ENCODE peak calls at places on chromosomes 13 and 19, in seven cellular contexts. B is prostate gland; J is astrocyte of the spinal cord; A is stimulated activated CD8-positive, alpha-beta memory T cell treated with anti-CD3 and anti-CD28 coated beads, Interleukin-15, amount 100 ng/mL, for 4 hours; Q is activated CD4-positive, CD25-positive, alpha-beta regulatory T cell treated with anti-CD3 and anti-CD28 coated beads, Interleukin-2, amount 50 U/mL, for 16 hours; E is right lobe of liver; C is NCI-H345. N is an unnamed sample.
A peak's percentile ranks its signal among the peaks of the same experiment; 100 is the strongest.

GRCh38 chr19:4318460-4318859 is 14.1 kb downstream of the FSD1 start:
- DNase-seq in B (no peak), J (no peak), A (no peak), Q (no peak), E (no peak), C (no peak), N (no peak)

GRCh38 chr13:97215325-97215724 is 6.8 kb upstream of the MBNL2 start:
- DNase-seq in B (no peak), J (no peak), A (no peak), Q (no peak), E (no peak), C (no peak), N (no peak)

GRCh38 chr13:50989476-50989875 is 79.9 kb downstream of the RNASEH2B start:
- DNase-seq in B (no peak), J (peak; percentile 33), A (no peak), Q (no peak), E (no peak), C (peak; percentile 34), N (no peak)

GRCh38 chr13:93698016-93698613 is 471.5 kb downstream of the GPC6 start:
- DNase-seq in B (no peak), J (no peak), A (no peak), Q (no peak), E (no peak), C (no peak), N (no peak)

GRCh38 chr13:37878921-37879320 is 9.3 kb upstream of the TRPC4 start:
- DNase-seq in B (no peak), J (no peak), A (no peak), Q (no peak), E (no peak), C (no peak), N (no peak)

GRCh38 chr19:48510421-48511268 is 990 bp downstream of the LMTK3 start:
- DNase-seq in B (peak; percentile 66), J (peak; percentile 33), A (no peak), Q (peak; percentile 68), E (peak; percentile 74), C (peak; percentile 59), N (peak; percentile 61)

GRCh38 chr13:66899955-66900354 is 330.2 kb downstream of the PCDH9 start:
- DNase-seq in B (no peak), J (no peak), A (no peak), Q (no peak), E (no peak), C (no peak), N (no peak)

GRCh38 chr19:54133312-54133956 is 4.1 kb upstream of the CNOT3 start:
- DNase-seq in B (no peak), J (no peak), A (no peak), Q (no peak), E (peak; percentile 70), C (peak; percentile 86), N (no peak)

GRCh38 chr19:1063030-1063908 is 3.7 kb upstream of the ARHGAP45 start:
- DNase-seq in B (no peak), J (no peak), A (no peak), Q (no peak), E (no peak), C (no peak), N (no peak)

GRCh38 chr19:46296722-46297431 is at the start of gene HIF3A:
- DNase-seq in B (peak; percentile 54), J (peak; percentile 58), A (no peak), Q (no peak), E (peak; percentile 72), C (peak; percentile 87), N (no peak)

GRCh38 chr13:101648766-101649489 is 196.5 kb downstream of the ITGBL1 start:
- DNase-seq in B (no peak), J (no peak), A (no peak), Q (no peak), E (no peak), C (no peak), N (no peak)

GRCh38 chr19:50798943-50799851 is 9.0 kb downstream of the ACP4 start:
- DNase-seq in B (no peak), J (no peak), A (no peak), Q (no peak), E (no peak), C (no peak), N (no peak)

GRCh38 chr19:17553256-17553655 is 2.2 kb upstream of the COLGALT1 start:
- DNase-seq in B (peak; percentile 49), J (peak; percentile 93), A (no peak), Q (no peak), E (no peak), C (no peak), N (no peak)

GRCh38 chr13:24688901-24689300 is 8.7 kb downstream of the ATP12A start:
- DNase-seq in B (no peak), J (no peak), A (no peak), Q (no peak), E (no peak), C (peak; percentile 5), N (no peak)

GRCh38 chr19:40219721-40220276 is 1.6 kb upstream of the TTC9B start:
- DNase-seq in B (no peak), J (peak; percentile 69), A (no peak), Q (no peak), E (no peak), C (peak; percentile 71), N (no peak)

GRCh38 chr13:30409911-30410704 is 12.2 kb upstream of the UBE2L5 start:
- DNase-seq in B (no peak), J (peak; percentile 76), A (no peak), Q (no peak), E (no peak), C (no peak), N (no peak)

GRCh38 chr13:25463496-25463895 is 91.7 kb downstream of the ATP8A2 start:
- DNase-seq in B (no peak), J (no peak), A (no peak), Q (no peak), E (no peak), C (no peak), N (no peak)

GRCh38 chr19:10928563-10929401 is at the start of the genes TIMM29 and YIPF2:
- DNase-seq in B (peak; percentile 98), J (peak; percentile 98), A (peak; percentile 85), Q (peak; percentile 88), E (peak; percentile 98), C (peak; percentile 99), N (peak; percentile 94)

GRCh38 chr19:51714848-51715247 is 8.9 kb downstream of the HAS1 start:
- DNase-seq in B (no peak), J (no peak), A (no peak), Q (no peak), E (no peak), C (no peak), N (no peak)

GRCh38 chr19:18496167-18496979 is 25.5 kb downstream of the ELL start:
- DNase-seq in B (no peak), J (peak; percentile 32), A (peak; percentile 38), Q (no peak), E (peak; percentile 87), C (peak; percentile 11), N (no peak)

GRCh38 chr13:91139232-91139631 is 208.3 kb upstream of the MIR17HG start:
- DNase-seq in B (no peak), J (no peak), A (no peak), Q (no peak), E (no peak), C (no peak), N (no peak)

GRCh38 chr13:64849174-64849573 is 2381.0 kb downstream of the PCDH9 start:
- DNase-seq in B (no peak), J (no peak), A (no peak), Q (no peak), E (no peak), C (no peak), N (no peak)

GRCh38 chr13:100544866-100545683 is 43.5 kb downstream of the GGACT start:
- DNase-seq in B (peak; percentile 93), J (no peak), A (no peak), Q (no peak), E (peak; percentile 96), C (no peak), N (no peak)

GRCh38 chr13:64369121-64369520 is 2861.0 kb downstream of the PCDH9 start:
- DNase-seq in B (no peak), J (no peak), A (no peak), Q (no peak), E (no peak), C (no peak), N (no peak)

GRCh38 chr19:11278670-11279069 is 16.3 kb upstream of the DOCK6 start:
- DNase-seq in B (no peak), J (no peak), A (no peak), Q (no peak), E (no peak), C (no peak), N (no peak)